ENCODE peak calls at places on chromosomes 4 and X, in ten cellular contexts. One of them, this sample, is unnamed.

GRCh38 chr4:142631836-142632235 is 214.3 kb downstream of the INPP4B start:
- DNase-seq in bronchial epithelial cell: no peak
- DNase-seq in esophagus squamous epithelium: no peak
- DNase-seq in RWPE1: no peak
- DNase-seq in WERI-Rb-1: no peak
- DNase-seq in body of pancreas: no peak
- DNase-seq in upper lobe of left lung: no peak
- DNase-seq in BE2C: no peak
- DNase-seq in GM20000: no peak
- DNase-seq in upper lobe of right lung: no peak
- DNase-seq in this sample: no peak

GRCh38 chr4:38004062-38004461 is 43.9 kb downstream of the PTTG2 start:
- DNase-seq in bronchial epithelial cell: no peak
- DNase-seq in esophagus squamous epithelium: no peak
- DNase-seq in RWPE1: no peak
- DNase-seq in WERI-Rb-1: no peak
- DNase-seq in body of pancreas: no peak
- DNase-seq in upper lobe of left lung: no peak
- DNase-seq in BE2C: no peak
- DNase-seq in GM20000: no peak
- DNase-seq in upper lobe of right lung: no peak
- DNase-seq in this sample: no peak

GRCh38 chrX:49912866-49913265 is 9.5 kb upstream of the CLCN5 start:
- DNase-seq in bronchial epithelial cell: no peak
- DNase-seq in esophagus squamous epithelium: no peak
- DNase-seq in RWPE1: no peak
- DNase-seq in WERI-Rb-1: no peak
- DNase-seq in body of pancreas: no peak
- DNase-seq in upper lobe of left lung: no peak
- DNase-seq in BE2C: no peak
- DNase-seq in GM20000: no peak
- DNase-seq in upper lobe of right lung: no peak
- DNase-seq in this sample: no peak

GRCh38 chrX:56505866-56506265 is 57.6 kb upstream of the UBQLN2 start:
- DNase-seq in bronchial epithelial cell: peak
- DNase-seq in esophagus squamous epithelium: no peak
- DNase-seq in RWPE1: no peak
- DNase-seq in WERI-Rb-1: no peak
- DNase-seq in body of pancreas: no peak
- DNase-seq in upper lobe of left lung: no peak
- DNase-seq in BE2C: no peak
- DNase-seq in GM20000: no peak
- DNase-seq in upper lobe of right lung: no peak
- DNase-seq in this sample: no peak

GRCh38 chrX:275967-276587 is 5.1 kb upstream of the PLCXD1 start:
- DNase-seq in bronchial epithelial cell: peak
- DNase-seq in esophagus squamous epithelium: no peak
- DNase-seq in RWPE1: peak
- DNase-seq in WERI-Rb-1: peak
- DNase-seq in body of pancreas: peak
- DNase-seq in upper lobe of left lung: peak
- DNase-seq in BE2C: peak
- DNase-seq in GM20000: peak
- DNase-seq in upper lobe of right lung: peak
- DNase-seq in this sample: no peak

GRCh38 chrX:103187953-103188475 is 26.9 kb upstream of the BEX4 start:
- DNase-seq in bronchial epithelial cell: peak
- DNase-seq in esophagus squamous epithelium: no peak
- DNase-seq in RWPE1: no peak
- DNase-seq in WERI-Rb-1: no peak
- DNase-seq in body of pancreas: no peak
- DNase-seq in upper lobe of left lung: no peak
- DNase-seq in BE2C: no peak
- DNase-seq in GM20000: no peak
- DNase-seq in upper lobe of right lung: no peak
- DNase-seq in this sample: no peak

GRCh38 chr4:185510803-185511202 is 24.5 kb downstream of the PDLIM3 start:
- DNase-seq in bronchial epithelial cell: no peak
- DNase-seq in esophagus squamous epithelium: no peak
- DNase-seq in RWPE1: no peak
- DNase-seq in WERI-Rb-1: no peak
- DNase-seq in body of pancreas: peak
- DNase-seq in upper lobe of left lung: no peak
- DNase-seq in BE2C: no peak
- DNase-seq in GM20000: no peak
- DNase-seq in upper lobe of right lung: no peak
- DNase-seq in this sample: no peak

GRCh38 chrX:24646745-24647182 is 383 bp downstream of the PCYT1B start:
- DNase-seq in bronchial epithelial cell: peak
- DNase-seq in esophagus squamous epithelium: no peak
- DNase-seq in RWPE1: peak
- DNase-seq in WERI-Rb-1: peak
- DNase-seq in body of pancreas: no peak
- DNase-seq in upper lobe of left lung: no peak
- DNase-seq in BE2C: no peak
- DNase-seq in GM20000: no peak
- DNase-seq in upper lobe of right lung: no peak
- DNase-seq in this sample: no peak

GRCh38 chr4:75555294-75556164 is at the start of gene ODAPH:
- DNase-seq in bronchial epithelial cell: peak
- DNase-seq in esophagus squamous epithelium: no peak
- DNase-seq in RWPE1: peak
- DNase-seq in WERI-Rb-1: peak
- DNase-seq in body of pancreas: no peak
- DNase-seq in upper lobe of left lung: no peak
- DNase-seq in BE2C: no peak
- DNase-seq in GM20000: peak
- DNase-seq in upper lobe of right lung: no peak
- DNase-seq in this sample: no peak

GRCh38 chr4:112704991-112705845 is 68.3 kb downstream of the LARP7 start:
- DNase-seq in bronchial epithelial cell: peak
- DNase-seq in esophagus squamous epithelium: no peak
- DNase-seq in RWPE1: peak
- DNase-seq in WERI-Rb-1: peak
- DNase-seq in body of pancreas: peak
- DNase-seq in upper lobe of left lung: peak
- DNase-seq in BE2C: peak
- DNase-seq in GM20000: peak
- DNase-seq in upper lobe of right lung: peak
- DNase-seq in this sample: no peak

GRCh38 chr4:166162327-166162726 is 289.3 kb downstream of the TLL1 start:
- DNase-seq in bronchial epithelial cell: no peak
- DNase-seq in esophagus squamous epithelium: no peak
- DNase-seq in RWPE1: no peak
- DNase-seq in WERI-Rb-1: no peak
- DNase-seq in body of pancreas: no peak
- DNase-seq in upper lobe of left lung: no peak
- DNase-seq in BE2C: no peak
- DNase-seq in GM20000: no peak
- DNase-seq in upper lobe of right lung: no peak
- DNase-seq in this sample: no peak

GRCh38 chr4:166169111-166169510 is 296.1 kb downstream of the TLL1 start:
- DNase-seq in bronchial epithelial cell: peak
- DNase-seq in esophagus squamous epithelium: no peak
- DNase-seq in RWPE1: no peak
- DNase-seq in WERI-Rb-1: peak
- DNase-seq in body of pancreas: no peak
- DNase-seq in upper lobe of left lung: no peak
- DNase-seq in BE2C: peak
- DNase-seq in GM20000: peak
- DNase-seq in upper lobe of right lung: no peak
- DNase-seq in this sample: no peak

GRCh38 chr4:166165829-166166420 is 292.9 kb downstream of the TLL1 start:
- DNase-seq in bronchial epithelial cell: peak
- DNase-seq in esophagus squamous epithelium: no peak
- DNase-seq in RWPE1: peak
- DNase-seq in WERI-Rb-1: peak
- DNase-seq in body of pancreas: peak
- DNase-seq in upper lobe of left lung: no peak
- DNase-seq in BE2C: peak
- DNase-seq in GM20000: peak
- DNase-seq in upper lobe of right lung: no peak
- DNase-seq in this sample: no peak
- TF ChIP-seq CTCF in bronchial epithelial cell: peak
- TF ChIP-seq CTCF in esophagus squamous epithelium: peak
- TF ChIP-seq CTCF in RWPE1: peak
- TF ChIP-seq CTCF in WERI-Rb-1: peak
- TF ChIP-seq CTCF in body of pancreas: peak
- TF ChIP-seq CTCF in upper lobe of left lung: peak
- TF ChIP-seq CTCF in BE2C: peak
- TF ChIP-seq CTCF in GM20000: peak
- TF ChIP-seq CTCF in upper lobe of right lung: peak
- TF ChIP-seq CTCF in this sample: peak

GRCh38 chr4:55181606-55182005 is 56.2 kb upstream of the KDR start:
- DNase-seq in bronchial epithelial cell: no peak
- DNase-seq in esophagus squamous epithelium: no peak
- DNase-seq in RWPE1: no peak
- DNase-seq in WERI-Rb-1: no peak
- DNase-seq in body of pancreas: no peak
- DNase-seq in upper lobe of left lung: no peak
- DNase-seq in BE2C: no peak
- DNase-seq in GM20000: no peak
- DNase-seq in upper lobe of right lung: no peak
- DNase-seq in this sample: no peak

GRCh38 chr4:55183926-55184599 is 58.7 kb upstream of the KDR start:
- DNase-seq in bronchial epithelial cell: peak
- DNase-seq in esophagus squamous epithelium: no peak
- DNase-seq in RWPE1: peak
- DNase-seq in WERI-Rb-1: no peak
- DNase-seq in body of pancreas: peak
- DNase-seq in upper lobe of left lung: no peak
- DNase-seq in BE2C: no peak
- DNase-seq in GM20000: no peak
- DNase-seq in upper lobe of right lung: no peak
- DNase-seq in this sample: no peak

GRCh38 chr4:55186700-55187099 is 61.3 kb upstream of the KDR start:
- DNase-seq in bronchial epithelial cell: no peak
- DNase-seq in esophagus squamous epithelium: no peak
- DNase-seq in RWPE1: no peak
- DNase-seq in WERI-Rb-1: no peak
- DNase-seq in body of pancreas: no peak
- DNase-seq in upper lobe of left lung: no peak
- DNase-seq in BE2C: no peak
- DNase-seq in GM20000: no peak
- DNase-seq in upper lobe of right lung: no peak
- DNase-seq in this sample: no peak

GRCh38 chr4:55186123-55186522 is 60.7 kb upstream of the KDR start:
- DNase-seq in bronchial epithelial cell: no peak
- DNase-seq in esophagus squamous epithelium: no peak
- DNase-seq in RWPE1: no peak
- DNase-seq in WERI-Rb-1: no peak
- DNase-seq in body of pancreas: no peak
- DNase-seq in upper lobe of left lung: no peak
- DNase-seq in BE2C: no peak
- DNase-seq in GM20000: no peak
- DNase-seq in upper lobe of right lung: no peak
- DNase-seq in this sample: no peak

DNA sequence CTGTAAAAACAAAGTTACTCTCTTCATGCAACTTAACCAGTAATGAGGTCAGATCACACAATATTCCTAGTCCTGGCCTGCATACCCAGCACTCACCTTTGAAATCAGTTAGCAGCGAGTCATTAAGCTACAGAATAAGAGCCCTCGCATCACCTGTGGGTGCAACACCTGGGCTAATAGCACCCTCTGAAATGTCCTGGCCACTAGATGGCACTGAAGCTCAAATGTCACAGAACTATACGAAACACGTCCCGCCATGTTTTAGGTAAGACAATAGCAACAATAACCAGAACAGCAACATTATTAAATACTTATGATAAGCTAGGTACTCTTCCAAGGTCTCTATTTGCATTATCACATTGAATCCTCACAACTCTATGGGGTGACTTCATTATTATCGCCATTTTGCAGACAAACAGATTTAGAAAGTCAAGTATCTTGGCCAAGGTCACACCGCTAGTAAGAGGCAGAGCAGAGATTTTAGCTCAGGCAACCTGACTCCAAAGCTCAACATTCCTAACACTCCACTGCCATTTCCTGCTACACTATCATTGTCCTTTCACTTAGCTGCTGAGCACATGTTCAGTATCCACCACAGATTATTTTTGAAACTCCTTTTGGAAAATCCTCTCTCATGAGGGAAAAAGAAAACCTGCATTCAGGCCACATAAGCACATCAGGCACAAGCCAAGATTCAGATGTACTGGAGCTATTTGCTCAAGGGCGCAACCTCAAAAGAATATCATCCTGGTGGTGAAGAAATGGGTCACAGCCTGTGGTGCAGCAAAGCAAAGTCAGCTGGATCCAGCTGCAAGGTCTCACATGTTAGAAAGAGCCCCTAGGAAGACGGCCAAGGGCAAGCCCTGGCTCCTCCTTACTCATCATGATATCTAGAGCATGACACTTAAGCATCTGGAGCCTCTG is 59.5 kb upstream of the KDR start:
- DNase-seq in bronchial epithelial cell: no peak
- DNase-seq in esophagus squamous epithelium: no peak
- DNase-seq in RWPE1: no peak
- DNase-seq in WERI-Rb-1: peak
- DNase-seq in body of pancreas: peak
- DNase-seq in upper lobe of left lung: no peak
- DNase-seq in BE2C: peak
- DNase-seq in GM20000: peak
- DNase-seq in upper lobe of right lung: no peak
- DNase-seq in this sample: no peak
- TF ChIP-seq CTCF in bronchial epithelial cell: peak
- TF ChIP-seq CTCF in esophagus squamous epithelium: peak
- TF ChIP-seq CTCF in RWPE1: peak
- TF ChIP-seq CTCF in WERI-Rb-1: peak
- TF ChIP-seq CTCF in body of pancreas: peak
- TF ChIP-seq CTCF in upper lobe of left lung: no peak
- TF ChIP-seq CTCF in BE2C: peak
- TF ChIP-seq CTCF in GM20000: peak
- TF ChIP-seq CTCF in upper lobe of right lung: peak
- TF ChIP-seq CTCF in this sample: peak

DNA sequence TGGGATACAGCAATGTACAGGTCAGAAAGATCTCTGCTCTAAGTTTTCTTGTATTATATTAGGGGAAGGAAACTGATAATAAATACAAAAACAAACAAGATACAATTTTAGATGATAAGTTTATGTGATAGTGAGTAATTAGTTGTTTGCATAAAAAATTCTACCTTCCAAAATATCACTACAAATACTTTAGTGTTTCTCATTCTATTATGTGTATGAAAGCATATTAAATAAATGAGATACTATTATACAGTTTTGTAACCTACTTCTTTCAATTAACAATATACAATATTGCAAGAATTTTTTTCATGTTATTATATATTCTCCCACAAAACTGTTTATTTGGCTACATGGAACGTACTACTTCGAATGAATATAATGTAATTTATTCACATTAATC is 4.2 kb upstream of the FGF2 start:
- DNase-seq in bronchial epithelial cell: no peak
- DNase-seq in esophagus squamous epithelium: no peak
- DNase-seq in RWPE1: no peak
- DNase-seq in WERI-Rb-1: no peak
- DNase-seq in body of pancreas: no peak
- DNase-seq in upper lobe of left lung: no peak
- DNase-seq in BE2C: no peak
- DNase-seq in GM20000: no peak
- DNase-seq in upper lobe of right lung: no peak
- DNase-seq in this sample: no peak
- TF ChIP-seq CTCF in bronchial epithelial cell: no peak
- TF ChIP-seq CTCF in esophagus squamous epithelium: no peak
- TF ChIP-seq CTCF in RWPE1: no peak
- TF ChIP-seq CTCF in WERI-Rb-1: no peak
- TF ChIP-seq CTCF in body of pancreas: no peak
- TF ChIP-seq CTCF in upper lobe of left lung: no peak
- TF ChIP-seq CTCF in BE2C: no peak
- TF ChIP-seq CTCF in GM20000: no peak
- TF ChIP-seq CTCF in upper lobe of right lung: no peak
- TF ChIP-seq CTCF in this sample: no peak

GRCh38 chrX:132614297-132614696 is 125.5 kb upstream of the MBNL3 start:
- DNase-seq in bronchial epithelial cell: peak
- DNase-seq in esophagus squamous epithelium: no peak
- DNase-seq in RWPE1: no peak
- DNase-seq in WERI-Rb-1: peak
- DNase-seq in body of pancreas: no peak
- DNase-seq in upper lobe of left lung: no peak
- DNase-seq in BE2C: peak
- DNase-seq in GM20000: peak
- DNase-seq in upper lobe of right lung: no peak
- DNase-seq in this sample: no peak
- TF ChIP-seq CTCF in bronchial epithelial cell: peak
- TF ChIP-seq CTCF in esophagus squamous epithelium: no peak
- TF ChIP-seq CTCF in RWPE1: no peak
- TF ChIP-seq CTCF in WERI-Rb-1: peak
- TF ChIP-seq CTCF in body of pancreas: peak
- TF ChIP-seq CTCF in upper lobe of left lung: no peak
- TF ChIP-seq CTCF in BE2C: peak
- TF ChIP-seq CTCF in GM20000: no peak
- TF ChIP-seq CTCF in upper lobe of right lung: no peak
- TF ChIP-seq CTCF in this sample: no peak

This sample was measured in CD4-positive, alpha-beta T cell.